ENCODE peak calls at places on chromosomes 11 and 22, in five cellular contexts. Y is GM23248; Z is CD4-positive, CD25-positive, alpha-beta regulatory T cell; O is neuronal stem cell; C is heart right ventricle. L is an unnamed sample. For H3K27me3 and H3K36me3, the result is how much of the 10 kb centered on the place peaks cover.

GRCh38 chr22:36922097-36922608 is 8.7 kb downstream of the CSF2RB start:
- DNase-seq in Y (peak), Z (no peak), O (no peak), C (no peak), L (no peak)

GRCh38 chr11:78802058-78802633 is 227.5 kb upstream of the NARS2 start:
- DNase-seq in Y (peak), Z (no peak), O (no peak), C (no peak), L (peak)

GRCh38 chr11:20672575-20672974 is 3.2 kb downstream of the NELL1 start:
- DNase-seq in Y (no peak), Z (no peak), O (no peak), C (no peak), L (no peak)

GRCh38 chr22:36734171-36735058 is 30.9 kb upstream of the CACNG2 start:
- DNase-seq in Y (peak), Z (no peak), O (no peak), C (no peak), L (peak)

GRCh38 chr11:117928818-117929567 is at the start of gene TMPRSS13:
- DNase-seq in Y (no peak), Z (no peak), O (no peak), C (no peak), L (no peak)

GRCh38 chr22:39528080-39528661 is 4.4 kb downstream of the RPS19BP1 start:
- DNase-seq in Y (no peak), Z (no peak), O (no peak), C (no peak), L (no peak)

GRCh38 chr22:22553141-22553540 is 5.9 kb downstream of the PRAME start:
- DNase-seq in Y (no peak), Z (no peak), O (no peak), C (no peak), L (no peak)

GRCh38 chr11:20060180-20060579 is 100.1 kb downstream of the DBX1 start:
- DNase-seq in Y (no peak), Z (no peak), O (no peak), C (no peak), L (no peak)

GRCh38 chr11:37811349-37811748 is 1213.3 kb upstream of the RAG2 start:
- DNase-seq in Y (no peak), Z (no peak), O (no peak), C (no peak), L (peak)

GRCh38 chr22:23233746-23234408 is 53.6 kb downstream of the BCR start:
- DNase-seq in Y (peak), Z (no peak), O (no peak), C (no peak), L (peak)

GRCh38 chr11:128346808-128347207 is 240.6 kb downstream of the ETS1 start:
- DNase-seq in Y (peak), Z (peak), O (no peak), C (no peak), L (peak)

GRCh38 chr11:43359432-43359818 is 705 bp downstream of the TTC17 start:
- DNase-seq in Y (peak), Z (peak), O (peak), C (no peak), L (peak)

GRCh38 chr22:49960967-49961600 is 512 bp downstream of the PIM3 start:
- DNase-seq in Y (peak), Z (no peak), O (no peak), C (peak), L (peak)

DNA sequence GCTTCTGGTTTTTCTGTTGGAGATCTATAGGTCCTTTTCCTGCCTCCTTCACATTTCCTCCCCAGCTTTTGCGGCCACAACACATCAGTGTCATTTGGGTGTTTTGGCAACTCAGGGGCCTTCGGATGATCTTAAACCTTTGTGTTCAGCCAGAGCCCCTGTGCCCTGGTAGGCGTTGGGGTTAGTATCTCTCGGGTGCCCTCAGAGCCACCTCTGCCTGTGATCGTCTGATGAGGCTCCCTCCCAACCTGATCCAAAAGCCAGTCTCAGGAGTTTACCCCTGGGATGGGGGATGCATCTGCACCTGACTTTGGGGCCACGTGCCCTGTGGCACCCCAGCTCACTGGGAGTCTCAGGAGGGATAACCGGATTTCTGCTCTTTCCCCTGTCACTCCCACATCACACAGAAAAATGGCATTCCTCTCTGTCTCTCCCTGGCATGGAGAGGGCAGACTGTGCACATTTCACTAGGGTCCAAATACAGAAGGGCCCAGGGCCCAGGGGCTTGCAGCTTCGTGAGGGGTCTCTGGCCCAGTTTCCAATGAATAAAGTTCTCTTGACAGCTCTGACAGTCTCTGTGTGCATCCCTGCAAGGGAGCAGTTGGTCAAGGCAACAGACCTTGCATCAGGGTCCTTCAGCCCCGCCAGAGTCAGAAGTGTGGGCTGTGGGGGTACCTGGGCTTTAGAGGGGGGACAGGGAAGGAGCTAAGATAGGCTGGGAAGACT is 2.6 kb downstream of the RNF26 start:
- DNase-seq in Y (no peak), Z (no peak), O (no peak), C (no peak), L (no peak)
- H3K4me3 ChIP-seq in Y (peak), Z (no peak), O (no peak), C (no peak), L (peak)

GRCh38 chr11:8362899-8363298 is 99.2 kb upstream of the LMO1 start:
- DNase-seq in Y (no peak), Z (no peak), O (no peak), C (no peak), L (no peak)

GRCh38 chr11:8361664-8362210 is 98.1 kb upstream of the LMO1 start:
- DNase-seq in Y (no peak), Z (no peak), O (no peak), C (no peak), L (no peak)

GRCh38 chr11:8365542-8365941 is 101.9 kb upstream of the LMO1 start:
- DNase-seq in Y (no peak), Z (no peak), O (no peak), C (no peak), L (no peak)

GRCh38 chr11:8366316-8366715 is 102.6 kb upstream of the LMO1 start:
- DNase-seq in Y (no peak), Z (no peak), O (no peak), C (no peak), L (no peak)

DNA sequence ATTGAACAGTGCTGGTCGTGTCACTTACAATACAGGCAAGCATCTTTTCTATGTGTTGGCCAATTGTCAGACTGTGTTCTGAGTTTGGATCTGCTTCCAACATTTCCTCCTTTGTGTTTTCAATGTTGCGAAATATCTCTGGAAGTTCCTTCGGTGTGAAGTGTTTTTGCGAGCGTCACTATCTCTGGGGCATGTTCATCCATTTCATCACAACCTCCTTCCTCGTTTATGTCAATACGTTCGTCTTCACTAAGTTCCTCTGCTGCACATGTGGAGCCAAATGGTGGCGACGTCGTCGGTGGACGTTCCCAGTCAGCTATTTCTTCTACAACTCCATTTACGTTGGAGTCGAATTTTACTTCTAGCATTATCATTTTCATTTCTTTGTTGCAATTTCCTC is 100.2 kb upstream of the LMO1 start:
- DNase-seq in Y (peak), Z (no peak), O (no peak), C (no peak), L (no peak)
- H3K27me3 ChIP-seq in Y (under half), Z (under half), O (under half), C (under half), L (under half)

DNA sequence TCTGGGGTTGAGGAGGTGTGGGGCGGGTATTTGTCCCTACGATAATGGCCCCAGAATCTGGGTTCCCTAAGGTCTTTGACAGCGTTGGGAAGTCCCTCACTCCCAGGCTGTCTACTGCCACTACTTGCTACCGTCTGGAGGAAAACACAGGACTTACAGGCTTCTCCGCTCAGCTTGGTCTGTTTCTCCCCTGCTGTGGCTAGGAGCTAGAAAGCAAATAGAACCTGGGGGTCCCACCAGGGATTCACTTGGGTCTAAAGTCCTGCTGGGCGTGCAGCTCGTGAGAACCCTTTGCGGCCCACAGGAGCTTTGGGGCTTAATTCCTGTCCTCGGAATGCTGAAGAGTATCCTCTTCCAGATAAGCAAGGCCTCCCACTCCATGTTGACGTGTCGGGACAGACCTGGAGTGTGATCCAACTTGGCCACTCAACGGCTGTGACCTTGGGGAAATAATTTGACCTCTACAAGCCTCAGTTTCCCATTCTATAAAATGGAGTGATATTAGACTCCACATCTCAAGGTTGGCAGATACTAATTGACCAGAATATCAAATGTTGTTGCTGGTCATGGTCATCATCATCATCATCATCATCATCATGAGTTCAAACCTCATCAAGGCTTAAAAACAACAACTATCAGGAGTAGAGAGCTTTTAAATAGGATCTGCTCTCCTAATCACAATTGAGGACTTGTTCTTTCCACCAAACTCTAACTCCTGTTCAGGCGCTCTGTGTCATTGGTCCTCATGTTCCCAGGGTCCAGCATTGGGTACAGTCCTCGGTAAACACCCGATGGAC is 1.7 kb upstream of the MYBPC3 start:
- DNase-seq in Y (no peak), Z (no peak), O (no peak), C (no peak), L (no peak)
- H3K36me3 ChIP-seq in Y (under half), Z (under half), O (under half), C (under half), L (under half)

DNA sequence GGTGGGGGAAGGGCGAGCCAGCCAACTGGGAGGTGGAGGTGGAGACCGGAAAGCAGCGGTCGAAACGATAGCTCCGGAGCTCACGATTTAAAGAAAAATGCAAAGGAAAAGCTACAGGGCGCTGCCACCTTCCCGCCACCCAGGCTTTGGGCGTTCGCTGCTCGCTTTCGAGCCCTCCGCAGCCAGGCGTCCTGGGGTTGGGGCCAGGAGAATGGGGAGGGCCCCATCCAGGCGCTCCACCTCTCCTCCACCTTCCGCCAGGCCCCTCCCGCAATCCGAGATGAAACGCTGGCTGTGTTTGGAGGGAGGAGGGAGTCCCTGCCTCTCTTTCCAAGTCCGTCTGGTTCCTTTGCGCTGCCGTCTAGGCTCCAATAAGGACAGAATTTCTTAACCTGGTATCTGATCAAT is 452 bp upstream of the ABTB2 start:
- DNase-seq in Y (peak), Z (peak), O (peak), C (peak), L (peak)
- H3K4me3 ChIP-seq in Y (peak), Z (peak), O (peak), C (peak), L (peak)